ENCODE peak calls at places on chromosomes 13 and 19, in four cellular contexts. A is K562, G is HepG2, F is GM12878. J is an unnamed sample.
A peak's percentile ranks its signal among the peaks of the same experiment; 100 is the strongest.

GRCh38 chr13:46731535-46731934 is 65.4 kb downstream of the ESD start:
- DNase-seq in F (no peak), A (no peak), G (no peak), J (no peak)

GRCh38 chr19:46411088-46412033 is 2.0 kb downstream of the CCDC8 start:
- DNase-seq in G (no peak), A (no peak), F (no peak), J (no peak)

GRCh38 chr19:19120308-19121156 is 17.7 kb downstream of the TMEM161A start:
- DNase-seq in A (peak; percentile 99), G (peak; percentile 35), F (no peak), J (peak; percentile 49)

GRCh38 chr19:38850976-38851621 is 1.3 kb upstream of the HNRNPL start:
- DNase-seq in F (no peak), G (no peak), A (no peak), J (no peak)

GRCh38 chr19:9407827-9408226 is 27.5 kb downstream of the ZNF266 start:
- DNase-seq in A (no peak), F (no peak), G (no peak), J (no peak)

GRCh38 chr13:73820285-73820684 is 313.9 kb downstream of the KLF12 start:
- DNase-seq in A (no peak), F (no peak), G (no peak), J (no peak)

GRCh38 chr13:44969858-44970484 is 19.3 kb downstream of the NUFIP1 start:
- DNase-seq in A (no peak), G (peak; percentile 49), F (no peak), J (peak; percentile 13)

GRCh38 chr19:30564551-30565011 is 192.4 kb downstream of the ZNF536 start:
- DNase-seq in F (no peak), G (no peak), A (no peak), J (no peak)

GRCh38 chr19:2783781-2784145 is 690 bp upstream of the SGTA start:
- DNase-seq in F (no peak), A (no peak), G (no peak), J (no peak)

GRCh38 chr19:23263870-23264590 is 13.8 kb upstream of the ZNF724 start:
- DNase-seq in F (no peak), G (no peak), A (no peak), J (no peak)

GRCh38 chr19:410243-410781 is 1.4 kb upstream of the C2CD4C start:
- DNase-seq in F (no peak), A (no peak), G (no peak), J (no peak)

GRCh38 chr13:106566682-106567420 is 1.1 kb downstream of the ARGLU1 start:
- DNase-seq in F (no peak), G (peak; percentile 32), A (no peak), J (peak; percentile 55)

GRCh38 chr19:35513231-35513974 is at the start of gene DMKN:
- DNase-seq in F (no peak), A (peak; percentile 54), G (peak; percentile 22), J (no peak)

GRCh38 chr19:15672580-15673175 is at the start of gene CYP4F12:
- DNase-seq in F (no peak), A (peak; percentile 40), G (peak; percentile 76), J (peak; percentile 36)

GRCh38 chr13:42140494-42140893 is 92.0 kb downstream of the DGKH start:
- DNase-seq in A (no peak), F (no peak), G (no peak), J (no peak)

DNA sequence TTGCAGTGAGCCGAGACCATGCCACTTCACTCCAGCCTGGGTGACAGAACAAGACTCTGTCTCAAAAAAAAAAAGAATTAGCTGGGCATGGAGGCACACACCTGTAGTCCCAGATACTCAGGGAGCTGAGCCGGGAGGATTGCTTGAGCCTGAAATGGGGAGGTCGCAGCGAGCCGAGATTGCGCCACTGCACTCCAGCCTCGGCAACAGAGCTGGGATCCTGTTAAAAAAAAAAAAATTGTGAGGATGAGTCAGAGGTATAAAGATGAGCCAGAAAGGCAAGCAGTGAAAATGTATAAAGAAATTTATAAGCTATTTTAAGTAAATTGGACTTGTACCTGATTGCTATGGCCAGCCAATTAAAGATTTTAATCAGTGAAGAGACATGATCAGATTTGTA is 21.1 kb downstream of the KBTBD6 start:
- DNase-seq in A (no peak), G (no peak), F (no peak), J (no peak)
- TF ChIP-seq POLR2AphosphoS2 in A (no peak), G (no peak), F (no peak), J (no peak)

GRCh38 chr19:43574424-43575155 is 737 bp downstream of the XRCC1 start:
- DNase-seq in F (no peak), G (no peak), A (no peak), J (no peak)
- TF ChIP-seq CEBPB in F (no peak), G (no peak), A (no peak), J (no peak)

DNA sequence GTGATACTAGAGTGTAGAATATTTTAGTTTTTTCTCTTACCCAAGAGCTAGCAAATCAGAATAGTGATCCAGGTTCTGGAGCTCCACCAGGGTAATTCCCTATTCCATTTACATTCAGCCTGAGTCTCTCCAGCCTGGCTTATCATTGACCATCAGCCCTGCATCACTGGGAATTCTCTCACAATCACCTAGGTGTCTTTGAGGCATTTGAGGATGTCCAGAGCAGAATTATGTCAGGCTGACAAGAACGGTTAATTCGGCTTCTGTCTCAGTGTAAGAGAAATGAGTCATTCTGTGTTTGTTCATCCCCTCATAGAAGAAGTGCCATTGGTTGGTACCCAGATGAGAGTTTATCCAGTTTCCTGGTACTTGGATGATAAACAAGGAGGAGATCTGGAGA is 180.5 kb downstream of the ZNF737 start:
- DNase-seq in F (no peak), G (no peak), A (no peak), J (no peak)
- TF ChIP-seq POLR2AphosphoS2 in F (no peak), G (no peak), A (no peak), J (no peak)

GRCh38 chr19:11377756-11378155 is 3.3 kb downstream of the SWSAP1 start:
- DNase-seq in G (no peak), A (no peak), F (no peak), J (no peak)
- TF ChIP-seq CEBPB in G (no peak), A (no peak), F (no peak), J (no peak)